ENCODE peak calls at places on chromosome 1, in eight cellular contexts. F, R, U, H, G, T, I and K are unnamed samples. For H3K4me1, the result is how much of the 10 kb centered on the place peaks cover.

GRCh38 chr1:16718908-16719533 is 21.3 kb upstream of the RNU1-4 start:
- DNase-seq in F (peak), R (no peak), U (peak), H (no peak), G (no peak), T (peak), I (no peak), K (no peak)

GRCh38 chr1:243798726-243799125 is 51.3 kb downstream of the AKT3 start:
- DNase-seq in F (no peak), R (no peak), U (no peak), H (no peak), G (no peak), T (no peak), I (no peak), K (no peak)

GRCh38 chr1:25744140-25744581 is 55.8 kb upstream of the SELENON start:
- DNase-seq in F (peak), R (peak), U (peak), H (no peak), G (peak), T (peak), I (peak), K (peak)

GRCh38 chr1:58942759-58943191 is 158.9 kb upstream of the JUN start:
- DNase-seq in F (peak), R (no peak), U (no peak), H (no peak), G (no peak), T (no peak), I (no peak), K (peak)

GRCh38 chr1:54278941-54279422 is 79.0 kb downstream of the MRPL37 start:
- DNase-seq in F (peak), R (no peak), U (no peak), H (no peak), G (peak), T (peak), I (peak), K (no peak)

GRCh38 chr1:17053071-17053684 is 654 bp downstream of the SDHB start:
- DNase-seq in F (no peak), R (no peak), U (no peak), H (no peak), G (no peak), T (peak), I (no peak), K (peak)

GRCh38 chr1:2330511-2331199 is 60.7 kb downstream of the MORN1 start:
- DNase-seq in F (peak), R (no peak), U (peak), H (no peak), G (peak), T (peak), I (peak), K (no peak)

GRCh38 chr1:55362558-55362957 is 147.4 kb upstream of the USP24 start:
- DNase-seq in F (no peak), R (no peak), U (no peak), H (no peak), G (no peak), T (no peak), I (no peak), K (no peak)

GRCh38 chr1:115251856-115252255 is 86.2 kb downstream of the NGF start:
- DNase-seq in F (peak), R (no peak), U (no peak), H (no peak), G (peak), T (no peak), I (no peak), K (no peak)

GRCh38 chr1:221439008-221439733 is 302.7 kb downstream of the DUSP10 start:
- DNase-seq in F (no peak), R (no peak), U (no peak), H (no peak), G (no peak), T (no peak), I (no peak), K (no peak)

GRCh38 chr1:21935891-21936365 is 1.2 kb downstream of the HSPG2 start:
- DNase-seq in F (peak), R (no peak), U (peak), H (no peak), G (no peak), T (no peak), I (no peak), K (peak)

GRCh38 chr1:24984800-24985552 is 54.9 kb upstream of the RUNX3 start:
- DNase-seq in F (no peak), R (no peak), U (no peak), H (no peak), G (no peak), T (peak), I (no peak), K (peak)

GRCh38 chr1:22179197-22179803 is 36.4 kb upstream of the WNT4 start:
- DNase-seq in F (no peak), R (no peak), U (no peak), H (no peak), G (no peak), T (no peak), I (no peak), K (no peak)

GRCh38 chr1:40381268-40382109 is 8.0 kb downstream of the SMAP2 start:
- DNase-seq in F (no peak), R (no peak), U (no peak), H (no peak), G (no peak), T (no peak), I (no peak), K (peak)

GRCh38 chr1:47411441-47411840 is 4.6 kb upstream of the FOXE3 start:
- DNase-seq in F (no peak), R (no peak), U (no peak), H (no peak), G (no peak), T (no peak), I (no peak), K (no peak)

GRCh38 chr1:181919729-181919991 is 141.9 kb downstream of the ZNF648 start:
- DNase-seq in F (no peak), R (no peak), U (no peak), H (no peak), G (no peak), T (no peak), I (no peak), K (no peak)

GRCh38 chr1:199218533-199218932 is 579.7 kb downstream of the PTPRC start:
- DNase-seq in F (no peak), R (no peak), U (no peak), H (no peak), G (no peak), T (no peak), I (no peak), K (no peak)

GRCh38 chr1:17630048-17630830 is 90.7 kb downstream of the ARHGEF10L start:
- DNase-seq in F (peak), R (no peak), U (peak), H (no peak), G (peak), T (peak), I (no peak), K (no peak)

GRCh38 chr1:170146861-170147260 is 1.1 kb downstream of the NTMT2 start:
- DNase-seq in F (no peak), R (no peak), U (no peak), H (no peak), G (no peak), T (no peak), I (no peak), K (no peak)

GRCh38 chr1:10537082-10537766 is 62.5 kb downstream of the PEX14 start:
- DNase-seq in F (no peak), R (no peak), U (no peak), H (no peak), G (no peak), T (no peak), I (no peak), K (no peak)

GRCh38 chr1:46301406-46302090 is 1.9 kb downstream of the LRRC41 start:
- DNase-seq in F (peak), R (no peak), U (peak), H (peak), G (peak), T (peak), I (peak), K (peak)

GRCh38 chr1:119594386-119594785 is 53.7 kb downstream of the ZNF697 start:
- DNase-seq in F (no peak), R (no peak), U (no peak), H (no peak), G (no peak), T (no peak), I (no peak), K (no peak)

GRCh38 chr1:54949971-54950360 is 30.5 kb upstream of the TMEM61 start:
- DNase-seq in F (no peak), R (no peak), U (no peak), H (no peak), G (no peak), T (no peak), I (no peak), K (no peak)

GRCh38 chr1:116334015-116334547 is 39.0 kb upstream of the ATP1A1 start:
- DNase-seq in F (peak), R (no peak), U (no peak), H (no peak), G (no peak), T (no peak), I (no peak), K (peak)

DNA sequence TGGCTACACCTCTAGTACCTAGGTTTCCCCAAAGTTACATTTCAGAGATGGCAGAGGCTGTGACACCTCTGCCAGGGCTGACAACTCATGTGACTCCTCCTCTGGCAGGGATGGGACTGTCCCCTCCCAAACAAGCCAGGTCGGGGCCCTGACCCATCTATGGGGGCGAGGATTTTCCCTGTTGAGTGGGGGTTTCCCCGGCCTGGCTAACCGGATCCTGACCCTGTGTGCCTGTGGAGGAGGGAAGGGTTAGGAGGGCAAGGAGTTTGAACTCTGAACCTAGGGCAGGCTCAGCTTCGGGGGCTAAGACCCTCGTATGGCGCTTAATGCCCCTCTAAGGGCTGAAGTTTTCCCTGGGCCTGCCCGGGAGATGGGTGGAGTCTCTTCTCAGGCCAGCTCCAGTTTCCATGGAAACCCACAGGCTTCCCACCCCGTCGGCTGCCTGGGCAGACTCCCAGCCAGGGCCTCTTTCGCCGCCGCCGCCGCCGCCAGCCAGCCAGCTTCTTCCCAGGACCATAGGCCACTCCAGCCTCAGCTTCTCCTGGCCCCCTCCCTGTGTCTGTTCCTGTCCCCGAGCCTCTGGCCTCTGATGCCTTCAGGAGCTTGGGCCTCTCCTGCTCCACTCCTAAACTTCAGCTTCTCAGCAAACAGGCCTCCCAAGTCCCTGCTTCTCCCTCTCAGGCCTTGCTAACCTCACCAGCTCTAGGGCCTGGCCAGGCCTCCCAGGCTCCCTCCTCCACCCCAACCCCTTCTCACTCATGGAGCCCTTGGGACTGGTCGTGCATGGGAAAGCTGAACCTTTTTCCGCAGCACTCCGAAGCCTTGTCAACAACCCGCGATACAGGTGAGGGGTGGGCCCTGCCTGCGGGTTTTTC is at the start of gene BTBD19:
- DNase-seq in F (peak), R (peak), U (peak), H (no peak), G (peak), T (peak), I (peak), K (no peak)
- H3K4me1 ChIP-seq in F (half or more), R (under half), U (half or more), H (under half), G (under half), T (under half), I (under half), K (under half)

GRCh38 chr1:19449454-19450228 is 35.7 kb downstream of the CAPZB start:
- DNase-seq in F (no peak), R (no peak), U (no peak), H (no peak), G (no peak), T (no peak), I (no peak), K (no peak)

GRCh38 chr1:19445417-19446342 is 39.7 kb downstream of the CAPZB start:
- DNase-seq in F (peak), R (peak), U (no peak), H (no peak), G (no peak), T (no peak), I (no peak), K (no peak)

GRCh38 chr1:19447550-19447949 is 37.8 kb downstream of the CAPZB start:
- DNase-seq in F (no peak), R (no peak), U (no peak), H (no peak), G (no peak), T (no peak), I (no peak), K (no peak)

GRCh38 chr1:19450811-19451564 is 34.4 kb downstream of the CAPZB start:
- DNase-seq in F (peak), R (no peak), U (no peak), H (no peak), G (no peak), T (no peak), I (no peak), K (peak)

GRCh38 chr1:19448491-19449439 is 36.6 kb downstream of the CAPZB start:
- DNase-seq in F (peak), R (peak), U (peak), H (no peak), G (peak), T (no peak), I (no peak), K (no peak)
- H3K4me1 ChIP-seq in F (under half), R (under half), U (half or more), H (under half), G (under half), T (under half), I (half or more), K (under half)

DNA sequence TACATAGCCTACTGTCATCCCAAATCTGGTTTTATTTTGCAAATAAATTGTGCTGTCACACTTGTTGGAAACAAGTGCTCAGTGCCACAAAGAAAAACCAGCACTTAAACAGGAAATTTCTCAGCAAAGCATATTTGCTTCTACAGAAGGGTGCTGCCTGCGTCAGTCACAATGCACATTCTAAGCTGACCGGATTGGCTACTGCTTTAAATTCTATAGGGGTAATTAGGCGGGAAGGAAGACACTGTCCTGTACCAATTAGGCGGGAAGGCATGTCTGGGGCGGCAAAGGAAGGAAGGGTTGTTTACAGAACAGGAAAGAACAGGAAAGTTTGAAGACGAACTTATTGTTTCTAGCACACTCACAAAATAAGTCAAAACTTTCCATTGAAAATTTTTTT is 2.8 kb downstream of the IFI16 start:
- DNase-seq in F (peak), R (no peak), U (no peak), H (no peak), G (no peak), T (no peak), I (no peak), K (peak)
- H3K4me1 ChIP-seq in F (under half), R (under half), U (under half), H (under half), G (under half), T (under half), I (under half), K (under half)

GRCh38 chr1:207820568-207821463 is 69.0 kb downstream of the CD46 start:
- DNase-seq in F (no peak), R (no peak), U (peak), H (no peak), G (no peak), T (no peak), I (peak), K (no peak)

GRCh38 chr1:207817778-207818751 is 66.2 kb downstream of the CD46 start:
- DNase-seq in F (no peak), R (no peak), U (peak), H (no peak), G (no peak), T (no peak), I (peak), K (no peak)

GRCh38 chr1:207817166-207817565 is 65.3 kb downstream of the CD46 start:
- DNase-seq in F (no peak), R (no peak), U (peak), H (no peak), G (no peak), T (no peak), I (peak), K (no peak)

GRCh38 chr1:207821464-207822045 is 69.7 kb downstream of the CD46 start:
- DNase-seq in F (no peak), R (no peak), U (peak), H (no peak), G (no peak), T (no peak), I (peak), K (no peak)

GRCh38 chr1:207818971-207819451 is 67.2 kb downstream of the CD46 start:
- DNase-seq in F (no peak), R (no peak), U (peak), H (no peak), G (no peak), T (no peak), I (peak), K (no peak)
- H3K4me1 ChIP-seq in F (half or more), R (under half), U (half or more), H (under half), G (under half), T (under half), I (under half), K (under half)

DNA sequence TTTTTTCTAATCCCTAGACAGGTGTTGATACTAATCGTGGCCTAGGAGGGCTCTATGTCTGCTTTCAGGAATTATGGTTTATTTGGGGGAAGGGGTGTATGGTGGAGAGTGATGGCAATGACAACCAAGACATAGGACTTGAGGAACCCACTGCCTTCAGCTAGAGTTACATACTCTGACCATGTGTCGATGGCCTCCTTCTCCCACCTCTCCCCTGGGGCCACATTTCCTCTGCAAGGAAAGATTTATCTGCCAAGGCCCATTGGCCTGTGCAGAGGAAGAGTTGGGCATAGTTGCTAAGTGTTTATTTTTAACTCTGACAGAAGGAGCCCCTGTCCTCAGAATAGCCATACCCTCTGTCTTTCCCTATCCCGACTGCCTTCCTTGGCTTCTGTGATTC is 9.4 kb downstream of the MAPKAPK2 start:
- DNase-seq in F (no peak), R (no peak), U (peak), H (no peak), G (no peak), T (no peak), I (no peak), K (no peak)
- H3K4me1 ChIP-seq in F (half or more), R (half or more), U (half or more), H (under half), G (under half), T (under half), I (under half), K (under half)

GRCh38 chr1:93661829-93662474 is 19.7 kb downstream of the BCAR3 start:
- DNase-seq in F (no peak), R (no peak), U (no peak), H (no peak), G (no peak), T (no peak), I (no peak), K (no peak)
- H3K4me1 ChIP-seq in F (under half), R (under half), U (half or more), H (under half), G (under half), T (under half), I (under half), K (under half)

DNA sequence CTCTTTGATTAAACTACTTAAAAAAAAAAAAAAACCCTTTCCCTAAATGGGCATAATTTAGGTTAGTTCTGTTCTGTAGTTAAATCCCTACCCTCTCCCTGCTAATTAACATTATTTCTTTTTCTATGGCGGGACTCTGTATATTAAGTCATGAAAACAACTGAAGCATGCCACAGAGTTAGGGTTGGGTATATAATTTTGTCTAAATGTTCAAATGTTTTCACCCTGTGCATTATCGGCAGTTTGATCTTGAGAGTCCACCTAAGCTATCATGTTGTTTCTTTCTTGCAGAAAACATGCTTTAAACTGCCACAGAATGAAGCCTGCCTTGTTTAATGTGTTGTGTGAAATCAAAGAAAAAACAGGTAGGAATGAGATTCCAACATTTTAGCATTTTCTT is 4.0 kb downstream of the PBX1 start:
- DNase-seq in F (no peak), R (no peak), U (no peak), H (no peak), G (no peak), T (no peak), I (no peak), K (no peak)
- H3K4me1 ChIP-seq in F (under half), R (under half), U (under half), H (under half), G (under half), T (under half), I (under half), K (under half)